ENCODE peak calls at places on chromosomes 13 and 19, in seven cellular contexts. One of them, this sample, is unnamed.

GRCh38 chr13:55653497-55653896 is 1487.2 kb upstream of the PRR20A start:
- DNase-seq in H9: no peak
- DNase-seq in mesenchymal stem cell: no peak
- DNase-seq in H1: no peak
- DNase-seq in neuronal stem cell: no peak
- DNase-seq in trophoblast cell: no peak
- DNase-seq in mesendoderm: peak
- DNase-seq in this sample: no peak

GRCh38 chr13:106533940-106534843 is 1.3 kb downstream of the EFNB2 start:
- DNase-seq in H9: no peak
- DNase-seq in mesenchymal stem cell: peak
- DNase-seq in H1: no peak
- DNase-seq in neuronal stem cell: no peak
- DNase-seq in trophoblast cell: peak
- DNase-seq in mesendoderm: peak
- DNase-seq in this sample: peak

GRCh38 chr13:48505597-48506091 is 27.2 kb downstream of the RCBTB2 start:
- DNase-seq in H9: no peak
- DNase-seq in mesenchymal stem cell: peak
- DNase-seq in H1: no peak
- DNase-seq in neuronal stem cell: no peak
- DNase-seq in trophoblast cell: peak
- DNase-seq in mesendoderm: peak
- DNase-seq in this sample: peak

GRCh38 chr13:105925496-105925895 is 610.0 kb downstream of the EFNB2 start:
- DNase-seq in H9: no peak
- DNase-seq in mesenchymal stem cell: peak
- DNase-seq in H1: no peak
- DNase-seq in neuronal stem cell: no peak
- DNase-seq in trophoblast cell: no peak
- DNase-seq in mesendoderm: no peak
- DNase-seq in this sample: peak

GRCh38 chr19:35120898-35121297 is 5.3 kb downstream of the FXYD3 start:
- DNase-seq in H9: no peak
- DNase-seq in mesenchymal stem cell: no peak
- DNase-seq in H1: no peak
- DNase-seq in neuronal stem cell: no peak
- DNase-seq in trophoblast cell: no peak
- DNase-seq in mesendoderm: no peak
- DNase-seq in this sample: no peak

GRCh38 chr13:39612023-39612637 is 9.1 kb upstream of the LHFPL6 start:
- DNase-seq in H9: peak
- DNase-seq in mesenchymal stem cell: peak
- DNase-seq in H1: no peak
- DNase-seq in neuronal stem cell: peak
- DNase-seq in trophoblast cell: peak
- DNase-seq in mesendoderm: peak
- DNase-seq in this sample: peak

GRCh38 chr13:27997904-27998522 is 9.5 kb upstream of the URAD start:
- DNase-seq in H9: peak
- DNase-seq in mesenchymal stem cell: peak
- DNase-seq in H1: no peak
- DNase-seq in neuronal stem cell: no peak
- DNase-seq in trophoblast cell: peak
- DNase-seq in mesendoderm: peak
- DNase-seq in this sample: peak

GRCh38 chr19:37572203-37572602 is 22.4 kb downstream of the ZNF571 start:
- DNase-seq in H9: no peak
- DNase-seq in mesenchymal stem cell: no peak
- DNase-seq in H1: no peak
- DNase-seq in neuronal stem cell: no peak
- DNase-seq in trophoblast cell: peak
- DNase-seq in mesendoderm: no peak
- DNase-seq in this sample: peak

GRCh38 chr19:920051-920857 is 3.1 kb downstream of the KISS1R start:
- DNase-seq in H9: no peak
- DNase-seq in mesenchymal stem cell: peak
- DNase-seq in H1: no peak
- DNase-seq in neuronal stem cell: no peak
- DNase-seq in trophoblast cell: peak
- DNase-seq in mesendoderm: no peak
- DNase-seq in this sample: no peak

GRCh38 chr19:42135836-42136235 is 3.6 kb upstream of the POU2F2 start:
- DNase-seq in H9: no peak
- DNase-seq in mesenchymal stem cell: no peak
- DNase-seq in H1: no peak
- DNase-seq in neuronal stem cell: no peak
- DNase-seq in trophoblast cell: no peak
- DNase-seq in mesendoderm: no peak
- DNase-seq in this sample: no peak

GRCh38 chr19:5080030-5080644 is 111.2 kb downstream of the KDM4B start:
- DNase-seq in H9: no peak
- DNase-seq in mesenchymal stem cell: no peak
- DNase-seq in H1: no peak
- DNase-seq in neuronal stem cell: no peak
- DNase-seq in trophoblast cell: no peak
- DNase-seq in mesendoderm: no peak
- DNase-seq in this sample: no peak

GRCh38 chr19:19606021-19606420 is 12.5 kb downstream of the PBX4 start:
- DNase-seq in H9: no peak
- DNase-seq in mesenchymal stem cell: no peak
- DNase-seq in H1: no peak
- DNase-seq in neuronal stem cell: no peak
- DNase-seq in trophoblast cell: peak
- DNase-seq in mesendoderm: peak
- DNase-seq in this sample: peak

GRCh38 chr19:19170053-19170945 is at the start of gene MEF2B:
- DNase-seq in H9: peak
- DNase-seq in mesenchymal stem cell: peak
- DNase-seq in H1: peak
- DNase-seq in neuronal stem cell: peak
- DNase-seq in trophoblast cell: peak
- DNase-seq in mesendoderm: peak
- DNase-seq in this sample: peak

GRCh38 chr13:113086031-113086750 is 19.4 kb upstream of the F7 start:
- DNase-seq in H9: peak
- DNase-seq in mesenchymal stem cell: no peak
- DNase-seq in H1: no peak
- DNase-seq in neuronal stem cell: no peak
- DNase-seq in trophoblast cell: no peak
- DNase-seq in mesendoderm: peak
- DNase-seq in this sample: peak

GRCh38 chr13:36840718-36841250 is 21.8 kb downstream of the RFXAP start:
- DNase-seq in H9: no peak
- DNase-seq in mesenchymal stem cell: no peak
- DNase-seq in H1: no peak
- DNase-seq in neuronal stem cell: no peak
- DNase-seq in trophoblast cell: no peak
- DNase-seq in mesendoderm: peak
- DNase-seq in this sample: no peak

GRCh38 chr13:74128171-74128767 is 5.9 kb downstream of the KLF12 start:
- DNase-seq in H9: no peak
- DNase-seq in mesenchymal stem cell: peak
- DNase-seq in H1: no peak
- DNase-seq in neuronal stem cell: no peak
- DNase-seq in trophoblast cell: no peak
- DNase-seq in mesendoderm: peak
- DNase-seq in this sample: peak

GRCh38 chr13:30978981-30979956 is 46.8 kb downstream of the TEX26 start:
- DNase-seq in H9: peak
- DNase-seq in mesenchymal stem cell: no peak
- DNase-seq in H1: peak
- DNase-seq in neuronal stem cell: peak
- DNase-seq in trophoblast cell: peak
- DNase-seq in mesendoderm: peak
- DNase-seq in this sample: no peak

DNA sequence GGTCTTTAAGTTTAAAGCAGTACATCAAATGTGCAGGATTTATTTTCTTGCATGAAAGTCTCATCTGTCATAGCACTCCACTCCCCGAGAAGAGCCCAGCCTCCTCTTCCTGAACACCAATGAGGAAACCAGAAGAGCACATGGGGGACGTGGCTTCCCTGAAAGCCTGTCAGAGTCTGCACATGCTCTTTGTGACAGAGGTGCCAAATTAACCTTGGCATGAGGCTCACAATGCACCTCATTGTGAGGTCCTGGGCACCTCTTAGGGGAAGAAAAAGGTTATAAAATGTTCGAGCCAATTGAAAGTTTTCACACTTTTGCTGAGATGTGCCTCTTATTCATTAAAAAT is 141.3 kb upstream of the RFC3 start:
- DNase-seq in H9: no peak
- DNase-seq in mesenchymal stem cell: peak
- DNase-seq in H1: no peak
- DNase-seq in neuronal stem cell: no peak
- DNase-seq in trophoblast cell: peak
- DNase-seq in mesendoderm: peak
- DNase-seq in this sample: peak
- H2BK5ac ChIP-seq in H9: no peak
- H2BK5ac ChIP-seq in mesenchymal stem cell: no peak
- H2BK5ac ChIP-seq in H1: no peak
- H2BK5ac ChIP-seq in neuronal stem cell: no peak
- H2BK5ac ChIP-seq in trophoblast cell: no peak
- H2BK5ac ChIP-seq in mesendoderm: no peak
- H2BK5ac ChIP-seq in this sample: no peak

GRCh38 chr13:78700121-78700910 is 41.4 kb upstream of the OBI1 start:
- DNase-seq in H9: no peak
- DNase-seq in mesenchymal stem cell: no peak
- DNase-seq in H1: no peak
- DNase-seq in neuronal stem cell: no peak
- DNase-seq in trophoblast cell: no peak
- DNase-seq in mesendoderm: no peak
- DNase-seq in this sample: peak
- H2BK5ac ChIP-seq in H9: no peak
- H2BK5ac ChIP-seq in mesenchymal stem cell: no peak
- H2BK5ac ChIP-seq in H1: no peak
- H2BK5ac ChIP-seq in neuronal stem cell: no peak
- H2BK5ac ChIP-seq in trophoblast cell: no peak
- H2BK5ac ChIP-seq in mesendoderm: no peak
- H2BK5ac ChIP-seq in this sample: no peak

GRCh38 chr19:30659638-30660037 is 287.5 kb downstream of the ZNF536 start:
- DNase-seq in H9: no peak
- DNase-seq in mesenchymal stem cell: no peak
- DNase-seq in H1: no peak
- DNase-seq in neuronal stem cell: no peak
- DNase-seq in trophoblast cell: no peak
- DNase-seq in mesendoderm: no peak
- DNase-seq in this sample: no peak
- H2BK5ac ChIP-seq in H9: no peak
- H2BK5ac ChIP-seq in mesenchymal stem cell: no peak
- H2BK5ac ChIP-seq in H1: no peak
- H2BK5ac ChIP-seq in neuronal stem cell: no peak
- H2BK5ac ChIP-seq in trophoblast cell: no peak
- H2BK5ac ChIP-seq in mesendoderm: no peak
- H2BK5ac ChIP-seq in this sample: no peak

GRCh38 chr13:95684463-95684862 is 7.5 kb downstream of the DNAJC3 start:
- DNase-seq in H9: peak
- DNase-seq in mesenchymal stem cell: no peak
- DNase-seq in H1: no peak
- DNase-seq in neuronal stem cell: no peak
- DNase-seq in trophoblast cell: no peak
- DNase-seq in mesendoderm: peak
- DNase-seq in this sample: no peak
- H2BK5ac ChIP-seq in H9: no peak
- H2BK5ac ChIP-seq in mesenchymal stem cell: no peak
- H2BK5ac ChIP-seq in H1: peak
- H2BK5ac ChIP-seq in neuronal stem cell: no peak
- H2BK5ac ChIP-seq in trophoblast cell: no peak
- H2BK5ac ChIP-seq in mesendoderm: no peak
- H2BK5ac ChIP-seq in this sample: no peak

DNA sequence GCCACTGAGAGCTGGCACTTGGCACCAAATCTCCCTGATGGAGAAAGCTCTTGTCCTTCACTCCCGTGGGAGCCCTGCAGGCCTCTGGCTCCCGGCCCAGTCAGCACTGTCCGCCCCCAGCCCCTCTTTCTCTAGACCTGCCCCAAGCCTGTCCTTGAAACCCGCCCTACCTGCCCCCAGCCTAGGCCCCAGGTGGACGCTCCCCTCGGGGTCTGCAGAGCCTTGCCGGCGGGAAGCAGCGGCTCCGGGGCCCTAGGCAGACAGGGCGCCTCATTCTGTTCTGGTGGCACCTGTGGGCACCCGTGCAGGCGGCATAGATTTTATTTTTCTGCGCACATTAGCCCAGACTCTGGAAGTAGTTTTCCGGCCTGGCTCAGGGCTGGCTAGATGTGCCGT is 17.6 kb downstream of the IL17D start:
- DNase-seq in H9: no peak
- DNase-seq in mesenchymal stem cell: no peak
- DNase-seq in H1: no peak
- DNase-seq in neuronal stem cell: no peak
- DNase-seq in trophoblast cell: no peak
- DNase-seq in mesendoderm: no peak
- DNase-seq in this sample: no peak
- H2BK5ac ChIP-seq in H9: no peak
- H2BK5ac ChIP-seq in mesenchymal stem cell: no peak
- H2BK5ac ChIP-seq in H1: no peak
- H2BK5ac ChIP-seq in neuronal stem cell: peak
- H2BK5ac ChIP-seq in trophoblast cell: no peak
- H2BK5ac ChIP-seq in mesendoderm: no peak
- H2BK5ac ChIP-seq in this sample: no peak

GRCh38 chr13:108031859-108032258 is 183.5 kb downstream of the LIG4 start:
- DNase-seq in H9: no peak
- DNase-seq in mesenchymal stem cell: no peak
- DNase-seq in H1: no peak
- DNase-seq in neuronal stem cell: no peak
- DNase-seq in trophoblast cell: no peak
- DNase-seq in mesendoderm: peak
- DNase-seq in this sample: no peak
- H2BK5ac ChIP-seq in H9: no peak
- H2BK5ac ChIP-seq in mesenchymal stem cell: no peak
- H2BK5ac ChIP-seq in H1: no peak
- H2BK5ac ChIP-seq in neuronal stem cell: no peak
- H2BK5ac ChIP-seq in trophoblast cell: no peak
- H2BK5ac ChIP-seq in mesendoderm: no peak
- H2BK5ac ChIP-seq in this sample: no peak

DNA sequence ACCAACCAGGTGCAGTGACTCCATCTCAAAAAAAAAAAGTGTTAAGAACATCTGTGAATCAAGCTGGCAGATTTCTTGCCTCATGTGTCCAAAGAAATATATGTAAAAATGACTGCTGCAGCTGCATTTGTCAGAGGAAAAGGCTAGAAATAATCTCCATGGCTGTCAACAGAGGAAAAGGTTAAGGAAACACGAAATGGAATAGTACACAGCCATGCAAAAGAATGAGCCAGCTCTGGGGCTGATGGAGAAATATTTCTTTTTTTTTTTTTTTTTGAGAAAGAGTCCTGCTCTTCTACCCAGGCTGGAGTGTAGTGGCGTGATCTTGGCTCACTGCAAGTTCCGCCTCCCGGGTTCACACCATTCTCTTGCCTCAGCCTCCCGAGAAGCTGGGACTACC is 6.6 kb downstream of the RAB3D start:
- DNase-seq in H9: no peak
- DNase-seq in mesenchymal stem cell: no peak
- DNase-seq in H1: no peak
- DNase-seq in neuronal stem cell: no peak
- DNase-seq in trophoblast cell: no peak
- DNase-seq in mesendoderm: no peak
- DNase-seq in this sample: no peak
- H2BK5ac ChIP-seq in H9: no peak
- H2BK5ac ChIP-seq in mesenchymal stem cell: no peak
- H2BK5ac ChIP-seq in H1: no peak
- H2BK5ac ChIP-seq in neuronal stem cell: no peak
- H2BK5ac ChIP-seq in trophoblast cell: no peak
- H2BK5ac ChIP-seq in mesendoderm: no peak
- H2BK5ac ChIP-seq in this sample: no peak